ENCODE peak calls at places on chromosome 1, in seven cellular contexts. One of them, this sample, is unnamed.

GRCh38 chr1:212285685-212286436 is 651 bp downstream of the PPP2R5A start:
- DNase-seq in amniotic epithelial cell: peak
- DNase-seq in KG1: peak
- DNase-seq in stimulated activated naive B cell treated with anti-CD40 and anti-IgM and Interleukin-4, amounts not matched to agents 10 μg/mL and 1 μg/mL and 100 μg/mL, for 72 hours: peak
- DNase-seq in transverse colon: peak
- DNase-seq in MM.1S: peak
- DNase-seq in stimulated activated CD4-positive, alpha-beta T cell treated with anti-CD3 and anti-CD28 coated beads, Interleukin-1b, Interleukin-23, amount 100 ng/mL, for 4 hours: peak
- DNase-seq in this sample: peak

GRCh38 chr1:202333861-202334260 is 7.9 kb downstream of the UBE2T start:
- DNase-seq in amniotic epithelial cell: no peak
- DNase-seq in KG1: no peak
- DNase-seq in stimulated activated naive B cell treated with anti-CD40 and anti-IgM and Interleukin-4, amounts not matched to agents 10 μg/mL and 1 μg/mL and 100 μg/mL, for 72 hours: no peak
- DNase-seq in transverse colon: no peak
- DNase-seq in MM.1S: no peak
- DNase-seq in stimulated activated CD4-positive, alpha-beta T cell treated with anti-CD3 and anti-CD28 coated beads, Interleukin-1b, Interleukin-23, amount 100 ng/mL, for 4 hours: no peak
- DNase-seq in this sample: no peak

GRCh38 chr1:116873680-116874271 is 35.9 kb upstream of the PTGFRN start:
- DNase-seq in amniotic epithelial cell: no peak
- DNase-seq in KG1: no peak
- DNase-seq in stimulated activated naive B cell treated with anti-CD40 and anti-IgM and Interleukin-4, amounts not matched to agents 10 μg/mL and 1 μg/mL and 100 μg/mL, for 72 hours: no peak
- DNase-seq in transverse colon: no peak
- DNase-seq in MM.1S: no peak
- DNase-seq in stimulated activated CD4-positive, alpha-beta T cell treated with anti-CD3 and anti-CD28 coated beads, Interleukin-1b, Interleukin-23, amount 100 ng/mL, for 4 hours: no peak
- DNase-seq in this sample: no peak

GRCh38 chr1:56508523-56508983 is 70.8 kb downstream of the PLPP3 start:
- DNase-seq in amniotic epithelial cell: peak
- DNase-seq in KG1: no peak
- DNase-seq in stimulated activated naive B cell treated with anti-CD40 and anti-IgM and Interleukin-4, amounts not matched to agents 10 μg/mL and 1 μg/mL and 100 μg/mL, for 72 hours: no peak
- DNase-seq in transverse colon: peak
- DNase-seq in MM.1S: no peak
- DNase-seq in stimulated activated CD4-positive, alpha-beta T cell treated with anti-CD3 and anti-CD28 coated beads, Interleukin-1b, Interleukin-23, amount 100 ng/mL, for 4 hours: no peak
- DNase-seq in this sample: no peak

GRCh38 chr1:56376188-56376984 is 203.0 kb downstream of the PLPP3 start:
- DNase-seq in amniotic epithelial cell: no peak
- DNase-seq in KG1: no peak
- DNase-seq in stimulated activated naive B cell treated with anti-CD40 and anti-IgM and Interleukin-4, amounts not matched to agents 10 μg/mL and 1 μg/mL and 100 μg/mL, for 72 hours: no peak
- DNase-seq in transverse colon: peak
- DNase-seq in MM.1S: no peak
- DNase-seq in stimulated activated CD4-positive, alpha-beta T cell treated with anti-CD3 and anti-CD28 coated beads, Interleukin-1b, Interleukin-23, amount 100 ng/mL, for 4 hours: no peak
- DNase-seq in this sample: no peak

GRCh38 chr1:226411619-226412018 is 3.7 kb upstream of the PARP1 start:
- DNase-seq in amniotic epithelial cell: no peak
- DNase-seq in KG1: no peak
- DNase-seq in stimulated activated naive B cell treated with anti-CD40 and anti-IgM and Interleukin-4, amounts not matched to agents 10 μg/mL and 1 μg/mL and 100 μg/mL, for 72 hours: no peak
- DNase-seq in transverse colon: no peak
- DNase-seq in MM.1S: peak
- DNase-seq in stimulated activated CD4-positive, alpha-beta T cell treated with anti-CD3 and anti-CD28 coated beads, Interleukin-1b, Interleukin-23, amount 100 ng/mL, for 4 hours: no peak
- DNase-seq in this sample: no peak

GRCh38 chr1:165395522-165396300 is 39.2 kb upstream of the LMX1A start:
- DNase-seq in amniotic epithelial cell: no peak
- DNase-seq in KG1: no peak
- DNase-seq in stimulated activated naive B cell treated with anti-CD40 and anti-IgM and Interleukin-4, amounts not matched to agents 10 μg/mL and 1 μg/mL and 100 μg/mL, for 72 hours: no peak
- DNase-seq in transverse colon: no peak
- DNase-seq in MM.1S: peak
- DNase-seq in stimulated activated CD4-positive, alpha-beta T cell treated with anti-CD3 and anti-CD28 coated beads, Interleukin-1b, Interleukin-23, amount 100 ng/mL, for 4 hours: no peak
- DNase-seq in this sample: no peak

GRCh38 chr1:226787071-226787470 is 48.0 kb upstream of the ITPKB start:
- DNase-seq in amniotic epithelial cell: no peak
- DNase-seq in KG1: no peak
- DNase-seq in stimulated activated naive B cell treated with anti-CD40 and anti-IgM and Interleukin-4, amounts not matched to agents 10 μg/mL and 1 μg/mL and 100 μg/mL, for 72 hours: no peak
- DNase-seq in transverse colon: no peak
- DNase-seq in MM.1S: no peak
- DNase-seq in stimulated activated CD4-positive, alpha-beta T cell treated with anti-CD3 and anti-CD28 coated beads, Interleukin-1b, Interleukin-23, amount 100 ng/mL, for 4 hours: no peak
- DNase-seq in this sample: no peak

GRCh38 chr1:154334647-154335350 is 9.5 kb downstream of the ATP8B2 start:
- DNase-seq in amniotic epithelial cell: peak
- DNase-seq in KG1: peak
- DNase-seq in stimulated activated naive B cell treated with anti-CD40 and anti-IgM and Interleukin-4, amounts not matched to agents 10 μg/mL and 1 μg/mL and 100 μg/mL, for 72 hours: peak
- DNase-seq in transverse colon: peak
- DNase-seq in MM.1S: peak
- DNase-seq in stimulated activated CD4-positive, alpha-beta T cell treated with anti-CD3 and anti-CD28 coated beads, Interleukin-1b, Interleukin-23, amount 100 ng/mL, for 4 hours: peak
- DNase-seq in this sample: peak

GRCh38 chr1:81506691-81507090 is 294.0 kb upstream of the ADGRL2 start:
- DNase-seq in amniotic epithelial cell: no peak
- DNase-seq in KG1: no peak
- DNase-seq in stimulated activated naive B cell treated with anti-CD40 and anti-IgM and Interleukin-4, amounts not matched to agents 10 μg/mL and 1 μg/mL and 100 μg/mL, for 72 hours: no peak
- DNase-seq in transverse colon: no peak
- DNase-seq in MM.1S: no peak
- DNase-seq in stimulated activated CD4-positive, alpha-beta T cell treated with anti-CD3 and anti-CD28 coated beads, Interleukin-1b, Interleukin-23, amount 100 ng/mL, for 4 hours: no peak
- DNase-seq in this sample: no peak

GRCh38 chr1:81545734-81546133 is 255.0 kb upstream of the ADGRL2 start:
- DNase-seq in amniotic epithelial cell: no peak
- DNase-seq in KG1: no peak
- DNase-seq in stimulated activated naive B cell treated with anti-CD40 and anti-IgM and Interleukin-4, amounts not matched to agents 10 μg/mL and 1 μg/mL and 100 μg/mL, for 72 hours: no peak
- DNase-seq in transverse colon: no peak
- DNase-seq in MM.1S: no peak
- DNase-seq in stimulated activated CD4-positive, alpha-beta T cell treated with anti-CD3 and anti-CD28 coated beads, Interleukin-1b, Interleukin-23, amount 100 ng/mL, for 4 hours: no peak
- DNase-seq in this sample: no peak

GRCh38 chr1:202148391-202148790 is 3.9 kb upstream of the ARL8A start:
- DNase-seq in amniotic epithelial cell: no peak
- DNase-seq in KG1: no peak
- DNase-seq in stimulated activated naive B cell treated with anti-CD40 and anti-IgM and Interleukin-4, amounts not matched to agents 10 μg/mL and 1 μg/mL and 100 μg/mL, for 72 hours: no peak
- DNase-seq in transverse colon: no peak
- DNase-seq in MM.1S: no peak
- DNase-seq in stimulated activated CD4-positive, alpha-beta T cell treated with anti-CD3 and anti-CD28 coated beads, Interleukin-1b, Interleukin-23, amount 100 ng/mL, for 4 hours: no peak
- DNase-seq in this sample: no peak

GRCh38 chr1:65260851-65261473 is 48.4 kb upstream of the DNAJC6 start:
- DNase-seq in amniotic epithelial cell: peak
- DNase-seq in KG1: no peak
- DNase-seq in stimulated activated naive B cell treated with anti-CD40 and anti-IgM and Interleukin-4, amounts not matched to agents 10 μg/mL and 1 μg/mL and 100 μg/mL, for 72 hours: no peak
- DNase-seq in transverse colon: no peak
- DNase-seq in MM.1S: peak
- DNase-seq in stimulated activated CD4-positive, alpha-beta T cell treated with anti-CD3 and anti-CD28 coated beads, Interleukin-1b, Interleukin-23, amount 100 ng/mL, for 4 hours: no peak
- DNase-seq in this sample: no peak

This sample was measured in activated gamma-delta T cell treated with Interleukin-2 at 50 U/mL for 16 hours.